ENCODE peak calls at places on chromosomes 1 and 21, in five cellular contexts. H, B, M, J and K are unnamed samples.

GRCh38 chr1:186059311-186059710 is 315.7 kb downstream of the TPR start:
- DNase-seq in H (no peak), B (no peak), M (peak), J (no peak), K (no peak)

GRCh38 chr1:212824201-212824600 is 23.2 kb downstream of the SPATA45 start:
- DNase-seq in H (no peak), B (no peak), M (no peak), J (no peak), K (no peak)

GRCh38 chr1:9244501-9245229 is 10.1 kb downstream of the H6PD start:
- DNase-seq in H (peak), B (no peak), M (no peak), J (peak), K (no peak)

GRCh38 chr1:174165471-174166137 is 6.3 kb downstream of the RABGAP1L start:
- DNase-seq in H (no peak), B (no peak), M (peak), J (no peak), K (no peak)

GRCh38 chr1:42484382-42484781 is 21.3 kb downstream of the CCDC30 start:
- DNase-seq in H (no peak), B (peak), M (peak), J (no peak), K (no peak)

GRCh38 chr1:60000625-60001024 is 72.9 kb downstream of the C1orf87 start:
- DNase-seq in H (no peak), B (no peak), M (no peak), J (no peak), K (no peak)

GRCh38 chr21:41932576-41933258 is 21.1 kb downstream of the C2CD2 start:
- DNase-seq in H (no peak), B (no peak), M (peak), J (no peak), K (no peak)

GRCh38 chr1:93635614-93636543 is 45.8 kb downstream of the BCAR3 start:
- DNase-seq in H (no peak), B (peak), M (no peak), J (no peak), K (no peak)

GRCh38 chr1:102184477-102184876 is 187.8 kb upstream of the OLFM3 start:
- DNase-seq in H (no peak), B (no peak), M (no peak), J (no peak), K (no peak)

GRCh38 chr21:25911730-25912401 is 177.1 kb downstream of the GABPA start:
- DNase-seq in H (no peak), B (no peak), M (no peak), J (peak), K (no peak)

GRCh38 chr21:32861871-32862270 is 90.3 kb upstream of the PAXBP1 start:
- DNase-seq in H (no peak), B (no peak), M (peak), J (no peak), K (no peak)

GRCh38 chr1:115239148-115239820 is 98.8 kb downstream of the NGF start:
- DNase-seq in H (no peak), B (no peak), M (peak), J (no peak), K (no peak)

GRCh38 chr1:55217226-55217996 is 2.2 kb upstream of the USP24 start:
- DNase-seq in H (no peak), B (no peak), M (no peak), J (no peak), K (peak)

GRCh38 chr1:1026599-1027413 is 6.9 kb downstream of the AGRN start:
- DNase-seq in H (no peak), B (no peak), M (no peak), J (peak), K (no peak)

GRCh38 chr1:84370831-84371394 is 27.4 kb upstream of the DNASE2B start:
- DNase-seq in H (peak), B (no peak), M (peak), J (no peak), K (no peak)

GRCh38 chr1:77658271-77658670 is 24.2 kb downstream of the ZZZ3 start:
- DNase-seq in H (no peak), B (no peak), M (no peak), J (no peak), K (no peak)

DNA sequence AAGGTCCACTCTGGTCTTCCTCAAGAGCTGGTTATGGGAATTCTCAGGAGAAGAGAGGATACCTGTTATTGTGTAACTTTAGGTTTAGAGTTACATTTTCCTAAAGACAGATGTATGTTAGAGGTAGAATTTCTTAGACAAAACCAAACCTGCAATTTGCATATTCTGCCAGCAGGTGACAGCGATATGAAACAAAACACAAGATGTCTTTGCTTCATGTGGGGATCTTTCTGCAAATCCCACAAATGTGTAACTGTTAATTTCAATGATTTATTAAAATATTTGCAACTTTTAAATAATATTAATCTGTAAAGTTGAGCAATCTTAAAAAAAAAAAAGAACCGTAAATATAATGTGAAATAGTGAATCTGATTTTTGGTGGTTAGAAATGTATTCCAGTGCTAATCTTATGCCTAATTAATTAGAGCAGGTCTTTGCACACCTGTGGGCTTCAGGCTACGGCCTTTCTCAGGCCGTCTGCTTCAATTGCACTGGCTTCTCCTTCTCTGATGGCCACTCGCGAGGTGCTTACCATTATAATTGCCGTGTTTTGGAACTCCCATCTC is 33.4 kb downstream of the FAM78B start:
- DNase-seq in H (no peak), B (peak), M (peak), J (no peak), K (peak)
- TF ChIP-seq CTCF in H (no peak), B (peak), M (peak), J (peak), K (peak)

GRCh38 chr1:36502616-36503015 is 19.9 kb upstream of the CSF3R start:
- DNase-seq in H (no peak), B (no peak), M (no peak), J (no peak), K (no peak)

GRCh38 chr1:36503733-36504132 is 21.0 kb upstream of the CSF3R start:
- DNase-seq in H (no peak), B (no peak), M (no peak), J (no peak), K (no peak)

GRCh38 chr1:36508257-36508656 is 25.5 kb upstream of the CSF3R start:
- DNase-seq in H (no peak), B (no peak), M (no peak), J (no peak), K (no peak)

GRCh38 chr1:36497207-36497606 is 14.5 kb upstream of the CSF3R start:
- DNase-seq in H (no peak), B (no peak), M (no peak), J (no peak), K (no peak)

DNA sequence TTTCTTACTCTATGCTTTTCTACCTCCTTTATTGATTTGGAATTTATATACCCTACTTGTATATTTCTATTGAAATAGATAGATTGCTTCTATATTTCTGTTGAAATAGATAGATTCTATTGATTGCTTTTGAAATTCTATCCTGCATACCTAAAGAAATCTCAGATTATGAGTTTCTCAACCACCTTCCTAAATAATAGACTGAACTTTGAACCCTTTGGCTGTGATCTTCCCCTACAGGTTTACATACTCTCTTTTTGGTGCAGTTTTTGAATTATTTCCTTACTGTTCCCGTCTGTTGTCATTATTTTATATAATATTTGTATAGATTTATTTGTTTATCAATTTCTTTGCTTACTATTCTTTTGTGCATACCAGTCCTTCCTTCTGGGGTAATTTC is 20.4 kb upstream of the CSF3R start:
- DNase-seq in H (no peak), B (no peak), M (no peak), J (no peak), K (no peak)
- TF ChIP-seq CTCF in H (no peak), B (no peak), M (no peak), J (no peak), K (no peak)

GRCh38 chr1:44030606-44031050 is 634 bp downstream of the SLC6A9 start:
- DNase-seq in H (no peak), B (no peak), M (peak), J (no peak), K (peak)
- TF ChIP-seq CTCF in H (no peak), B (peak), M (no peak), J (no peak), K (no peak)

GRCh38 chr1:31153423-31153822 is 86.3 kb downstream of the NKAIN1 start:
- DNase-seq in H (no peak), B (no peak), M (no peak), J (no peak), K (no peak)

GRCh38 chr1:31154632-31155215 is 85.0 kb downstream of the NKAIN1 start:
- DNase-seq in H (peak), B (peak), M (peak), J (peak), K (peak)

GRCh38 chr1:31152181-31152768 is 86.8 kb upstream of the PUM1 start:
- DNase-seq in H (no peak), B (no peak), M (peak), J (no peak), K (peak)

GRCh38 chr1:31154000-31154631 is 85.6 kb downstream of the NKAIN1 start:
- DNase-seq in H (no peak), B (no peak), M (peak), J (no peak), K (no peak)

GRCh38 chr1:31155216-31155806 is 84.4 kb downstream of the NKAIN1 start:
- DNase-seq in H (peak), B (peak), M (peak), J (peak), K (peak)
- TF ChIP-seq CTCF in H (no peak), B (peak), M (no peak), J (no peak), K (peak)

GRCh38 chr1:12194666-12195216 is 27.9 kb downstream of the TNFRSF1B start:
- DNase-seq in H (no peak), B (no peak), M (no peak), J (no peak), K (no peak)

GRCh38 chr1:12201343-12202189 is 28.3 kb upstream of the VPS13D start:
- DNase-seq in H (no peak), B (no peak), M (no peak), J (no peak), K (peak)

GRCh38 chr1:12196641-12197482 is 30.1 kb downstream of the TNFRSF1B start:
- DNase-seq in H (peak), B (no peak), M (no peak), J (no peak), K (no peak)

GRCh38 chr1:12195416-12195815 is 28.6 kb downstream of the TNFRSF1B start:
- DNase-seq in H (no peak), B (no peak), M (no peak), J (no peak), K (no peak)

DNA sequence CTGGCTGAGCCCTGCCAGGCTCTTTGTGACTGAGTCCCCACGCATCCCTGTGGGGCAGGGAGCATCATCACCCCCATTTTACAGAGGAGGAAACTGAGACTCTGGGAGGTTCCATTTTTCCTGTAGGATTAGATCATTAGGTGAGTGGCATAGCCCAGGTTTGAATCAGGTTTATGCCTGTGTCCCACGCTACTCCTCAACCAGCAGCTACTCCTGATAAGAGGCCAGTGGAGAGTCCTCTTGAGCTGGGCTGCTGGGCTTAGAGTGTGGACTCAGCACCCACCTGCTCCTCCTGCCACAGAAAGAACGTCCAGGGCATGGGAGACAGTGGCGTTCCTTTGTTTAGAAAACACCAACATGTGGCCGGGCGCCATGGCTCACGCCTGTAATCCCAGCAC is 30.7 kb downstream of the TNFRSF1B start:
- DNase-seq in H (no peak), B (no peak), M (no peak), J (no peak), K (no peak)
- TF ChIP-seq CTCF in H (no peak), B (no peak), M (no peak), J (no peak), K (no peak)